ENCODE peak calls at places on chromosomes 4 and X, in four cellular contexts. Z is NCI-H2081; R is activated naive CD8-positive, alpha-beta T cell treated with anti-CD3 and anti-CD28 coated beads, Interleukin-2, amount 50 U/mL, for 24 hours; T is ecto neural progenitor cell. B is an unnamed sample.

GRCh38 chr4:952881-953573 is 20.3 kb downstream of the DGKQ start:
- DNase-seq in Z (no peak), R (no peak), T (peak), B (peak)

GRCh38 chr4:9765091-9765490 is 16.3 kb upstream of the DRD5 start:
- DNase-seq in Z (peak), R (peak), T (peak), B (peak)

GRCh38 chrX:118551426-118551825 is 55.8 kb downstream of the DOCK11 start:
- DNase-seq in Z (no peak), R (no peak), T (no peak), B (no peak)

GRCh38 chr4:29983890-29984289 is 736.3 kb upstream of the PCDH7 start:
- DNase-seq in Z (peak), R (no peak), T (no peak), B (no peak)

GRCh38 chrX:123927845-123928244 is 33.7 kb upstream of the STAG2 start:
- DNase-seq in Z (no peak), R (no peak), T (no peak), B (no peak)

GRCh38 chr4:113101669-113102068 is 52.2 kb downstream of the ANK2 start:
- DNase-seq in Z (no peak), R (no peak), T (no peak), B (no peak)

GRCh38 chr4:68905598-68906237 is 45.9 kb downstream of the UGT2A3 start:
- DNase-seq in Z (peak), R (no peak), T (no peak), B (no peak)

GRCh38 chr4:185134176-185134869 is 8.7 kb upstream of the SLC25A4 start:
- DNase-seq in Z (peak), R (no peak), T (no peak), B (peak)

GRCh38 chrX:29397506-29397905 is 810.3 kb downstream of the IL1RAPL1 start:
- DNase-seq in Z (no peak), R (no peak), T (no peak), B (no peak)

GRCh38 chr4:66275381-66276060 is 605.2 kb upstream of the EPHA5 start:
- DNase-seq in Z (no peak), R (no peak), T (no peak), B (no peak)

GRCh38 chr4:124936427-124936826 is 223.9 kb upstream of the ANKRD50 start:
- DNase-seq in Z (peak), R (no peak), T (no peak), B (no peak)

GRCh38 chr4:117560329-117560728 is 474.0 kb upstream of the NDST3 start:
- DNase-seq in Z (no peak), R (no peak), T (no peak), B (peak)

GRCh38 chr4:8269535-8270417 is at the start of gene HTRA3:
- DNase-seq in Z (peak), R (no peak), T (peak), B (peak)

GRCh38 chrX:115408736-115409390 is 119.3 kb downstream of the LUZP4 start:
- DNase-seq in Z (no peak), R (no peak), T (no peak), B (no peak)

GRCh38 chr4:47704693-47705325 is 133.1 kb downstream of the CORIN start:
- DNase-seq in Z (peak), R (peak), T (peak), B (peak)

GRCh38 chrX:154714925-154715324 is 36.0 kb downstream of the GAB3 start:
- DNase-seq in Z (peak), R (no peak), T (no peak), B (peak)

GRCh38 chr4:121009578-121010338 is 62.6 kb downstream of the NDNF start:
- DNase-seq in Z (no peak), R (no peak), T (no peak), B (no peak)

GRCh38 chr4:37682701-37683401 is 3.3 kb downstream of the RELL1 start:
- DNase-seq in Z (no peak), R (no peak), T (no peak), B (no peak)

GRCh38 chr4:119136541-119136940 is 909 bp downstream of the MYOZ2 start:
- DNase-seq in Z (no peak), R (no peak), T (no peak), B (no peak)

GRCh38 chr4:11842620-11843263 is 414.0 kb upstream of the HS3ST1 start:
- DNase-seq in Z (peak), R (no peak), T (no peak), B (no peak)

GRCh38 chr4:23171971-23172370 is 479.2 kb downstream of the GBA3 start:
- DNase-seq in Z (no peak), R (no peak), T (no peak), B (no peak)

GRCh38 chr4:10316851-10317250 is 140.4 kb downstream of the ZNF518B start:
- DNase-seq in Z (no peak), R (no peak), T (no peak), B (no peak)

GRCh38 chr4:183912585-183912984 is 7.5 kb downstream of the STOX2 start:
- DNase-seq in Z (no peak), R (no peak), T (no peak), B (no peak)

GRCh38 chr4:2222838-2223237 is 19.1 kb downstream of the HAUS3 start:
- DNase-seq in Z (no peak), R (no peak), T (no peak), B (no peak)

GRCh38 chr4:90769251-90769650 is 642.1 kb downstream of the CCSER1 start:
- DNase-seq in Z (no peak), R (no peak), T (no peak), B (no peak)

B was measured in HAP-1.